ENCODE peak calls at places on chromosomes 12 and 14, in five cellular contexts. L is HCT116, A is sigmoid colon, X is stomach, Y is transverse colon. J is an unnamed sample.

GRCh38 chr14:79476133-79476532 is 735.2 kb downstream of the DIO2 start:
- DNase-seq in L (no peak), A (no peak), X (no peak), Y (no peak), J (no peak)

GRCh38 chr14:44369401-44370123 is 137.5 kb downstream of the FSCB start:
- DNase-seq in L (no peak), A (no peak), X (no peak), Y (no peak), J (no peak)

GRCh38 chr12:26402648-26403047 is 207.3 kb downstream of the SSPN start:
- DNase-seq in L (peak), A (no peak), X (peak), Y (peak), J (no peak)

GRCh38 chr12:106594447-106594846 is 11.6 kb downstream of the RFX4 start:
- DNase-seq in L (no peak), A (no peak), X (no peak), Y (no peak), J (no peak)

GRCh38 chr12:26841085-26841484 is 8.1 kb upstream of the ITPR2 start:
- DNase-seq in L (no peak), A (no peak), X (no peak), Y (no peak), J (no peak)

GRCh38 chr14:75153295-75153694 is 23.1 kb downstream of the TMED10 start:
- DNase-seq in L (no peak), A (no peak), X (no peak), Y (no peak), J (no peak)

GRCh38 chr14:22221508-22221907 is 367.5 kb downstream of the DAD1 start:
- DNase-seq in L (peak), A (no peak), X (no peak), Y (no peak), J (no peak)

GRCh38 chr14:103385994-103386491 is 828 bp downstream of the MARK3 start:
- DNase-seq in L (no peak), A (peak), X (peak), Y (peak), J (no peak)

GRCh38 chr12:97716356-97716755 is 253.8 kb downstream of the RMST start:
- DNase-seq in L (no peak), A (no peak), X (no peak), Y (no peak), J (no peak)

DNA sequence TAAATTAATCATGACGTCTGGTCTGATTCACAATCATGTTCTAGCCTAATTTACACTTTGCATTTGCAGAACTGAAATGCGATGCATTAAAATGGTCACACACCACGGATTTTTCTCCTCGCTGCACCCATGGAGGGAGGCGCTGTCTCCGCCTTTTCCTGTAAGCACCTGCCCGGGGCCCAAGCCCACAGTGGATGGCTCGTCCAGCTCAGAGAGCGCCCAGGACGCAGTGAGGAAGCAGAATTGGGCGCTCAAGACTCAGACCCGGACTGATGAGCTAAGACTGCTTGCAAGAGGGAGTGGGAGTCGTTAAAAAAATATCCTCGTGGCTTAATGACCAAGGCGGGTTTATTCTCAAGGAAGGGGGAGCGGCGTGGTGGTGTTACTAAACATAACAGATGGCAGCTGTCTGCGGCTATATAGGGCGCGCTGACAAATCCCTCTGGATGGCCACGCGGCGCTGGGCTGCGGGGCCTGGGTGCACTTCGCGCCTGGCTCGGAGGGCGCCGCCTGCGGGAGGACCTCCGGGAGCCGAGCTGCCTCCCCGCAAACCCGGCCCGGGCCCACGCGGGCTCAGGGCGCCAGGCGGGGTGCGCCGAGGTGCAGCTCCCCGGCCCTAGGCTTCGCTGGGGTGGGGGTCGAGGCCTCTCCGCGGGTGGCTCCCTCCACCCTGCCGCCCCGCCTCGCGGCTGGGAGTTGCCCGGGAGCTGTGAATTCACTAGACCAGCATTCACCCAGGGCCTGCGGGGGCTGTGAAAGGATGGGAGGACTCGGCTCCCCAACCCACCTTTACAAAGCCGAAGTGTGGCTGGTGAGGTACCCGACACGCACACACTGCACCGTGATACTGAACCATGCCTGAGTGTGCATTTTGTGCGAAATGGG is 78.7 kb downstream of the PPM1A start:
- DNase-seq in L (no peak), A (no peak), X (peak), Y (peak), J (no peak)
- TF ChIP-seq POLR2AphosphoS5 in L (no peak), A (no peak), X (no peak), Y (no peak), J (no peak)

GRCh38 chr14:70823281-70823680 is 14.0 kb upstream of the MAP3K9 start:
- DNase-seq in L (no peak), A (no peak), X (no peak), Y (no peak), J (no peak)
- H3K4me3 ChIP-seq in L (no peak), A (no peak), X (peak), Y (no peak), J (no peak)

DNA sequence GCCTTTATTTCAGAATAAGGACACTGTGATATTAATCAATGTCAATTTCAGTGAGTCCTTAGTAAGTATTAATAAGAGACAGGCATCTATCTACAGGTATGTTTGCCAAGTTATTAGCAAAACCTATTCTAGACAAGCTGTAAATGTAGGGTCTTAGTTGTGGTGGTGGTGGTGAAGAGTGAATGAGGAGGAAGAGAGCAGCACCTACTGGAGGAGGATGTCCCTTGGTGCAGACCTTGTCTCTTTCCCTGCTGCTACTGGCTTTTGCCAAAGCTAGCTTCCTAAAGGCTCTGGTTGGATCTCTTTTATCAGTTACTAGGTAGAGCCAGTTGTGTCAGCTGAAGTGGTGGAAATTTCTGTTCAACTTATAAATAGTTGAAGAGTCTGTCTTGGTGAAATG is 304.8 kb upstream of the ATP2B1 start:
- DNase-seq in L (no peak), A (no peak), X (no peak), Y (no peak), J (no peak)
- TF ChIP-seq CTCF in L (peak), A (no peak), X (no peak), Y (no peak), J (no peak)

GRCh38 chr12:47356129-47356622 is 276.4 kb upstream of the AMIGO2 start:
- DNase-seq in L (no peak), A (no peak), X (no peak), Y (no peak), J (no peak)

GRCh38 chr12:47362131-47362686 is 282.4 kb upstream of the AMIGO2 start:
- DNase-seq in L (no peak), A (no peak), X (no peak), Y (no peak), J (no peak)

GRCh38 chr12:47364251-47364650 is 284.5 kb upstream of the AMIGO2 start:
- DNase-seq in L (no peak), A (no peak), X (no peak), Y (no peak), J (no peak)

GRCh38 chr12:47361389-47362031 is 281.8 kb upstream of the AMIGO2 start:
- DNase-seq in L (no peak), A (no peak), X (no peak), Y (peak), J (no peak)

DNA sequence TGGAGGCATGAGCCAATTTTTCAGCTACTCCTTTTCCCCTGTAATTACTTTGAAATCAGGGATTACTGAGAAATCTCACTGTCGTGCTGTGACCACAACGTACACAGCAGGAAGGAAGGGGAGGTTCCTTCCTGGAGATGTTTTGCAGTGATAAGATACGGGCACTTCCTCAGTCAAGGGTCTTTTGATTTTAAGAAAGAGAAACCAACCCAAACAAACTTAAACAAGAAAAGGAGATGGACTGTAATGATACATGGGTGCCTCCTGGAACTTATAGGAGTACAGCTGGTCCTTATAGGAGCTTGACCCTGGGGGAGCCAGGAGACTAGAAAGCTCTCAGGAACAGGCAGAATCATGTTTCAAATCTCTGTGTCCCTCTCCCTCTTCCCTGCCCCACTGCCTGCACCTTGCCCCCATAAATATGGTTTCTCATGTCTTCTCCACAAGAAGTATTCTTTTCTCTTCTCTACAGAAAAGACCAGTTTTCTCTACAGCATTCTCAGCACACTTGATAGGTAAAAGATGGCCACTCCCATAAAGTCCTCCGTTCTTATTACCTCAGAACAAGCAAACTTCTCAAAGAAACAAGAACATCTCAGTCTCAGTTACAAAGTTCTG is 281.1 kb upstream of the AMIGO2 start:
- DNase-seq in L (no peak), A (no peak), X (no peak), Y (no peak), J (no peak)
- TF ChIP-seq POLR2AphosphoS5 in L (no peak), A (no peak), X (no peak), Y (no peak), J (no peak)

J was measured in suprapubic skin.